ENCODE peak calls at places on chromosome 18, in four cellular contexts. O, M, E and B are unnamed samples.

GRCh38 chr18:2570772-2571199 is 519 bp downstream of the METTL4 start:
- DNase-seq in O (peak; percentile 67), M (peak; percentile 69), E (peak; percentile 58), B (peak; percentile 71)

GRCh38 chr18:34773961-34774754 is 64.1 kb downstream of the DTNA start:
- DNase-seq in O (no peak), M (peak; percentile 43), E (no peak), B (no peak)

GRCh38 chr18:25274900-25275299 is 77.1 kb downstream of the ZNF521 start:
- DNase-seq in O (no peak), M (no peak), E (no peak), B (no peak)

GRCh38 chr18:11808001-11808855 is 43.0 kb upstream of the CHMP1B start:
- DNase-seq in O (no peak), M (peak; percentile 44), E (no peak), B (no peak)

GRCh38 chr18:13220326-13220991 is 1.9 kb downstream of the LDLRAD4 start:
- DNase-seq in O (no peak), M (no peak), E (no peak), B (no peak)

GRCh38 chr18:8797206-8797605 is 91.8 kb downstream of the MTCL1 start:
- DNase-seq in O (no peak), M (no peak), E (no peak), B (no peak)

GRCh38 chr18:56748698-56749268 is 97.6 kb downstream of the WDR7 start:
- DNase-seq in O (peak; percentile 24), M (peak; percentile 4), E (no peak), B (no peak)

GRCh38 chr18:59957957-59958356 is 58.2 kb downstream of the PMAIP1 start:
- DNase-seq in O (peak; percentile 37), M (peak; percentile 39), E (no peak), B (no peak)

GRCh38 chr18:79203017-79203605 is 133.9 kb downstream of the ATP9B start:
- DNase-seq in O (no peak), M (peak; percentile 95), E (peak; percentile 36), B (peak; percentile 18)

GRCh38 chr18:33146009-33146408 is 294.5 kb downstream of the CCDC178 start:
- DNase-seq in O (no peak), M (no peak), E (no peak), B (no peak)

GRCh38 chr18:14971461-14972185 is 223.7 kb downstream of the ANKRD30B start:
- DNase-seq in O (peak; percentile 72), M (peak; percentile 56), E (no peak), B (no peak)

GRCh38 chr18:37649930-37650329 is 84.3 kb upstream of the CELF4 start:
- DNase-seq in O (no peak), M (no peak), E (no peak), B (no peak)

GRCh38 chr18:79778291-79778791 is 19.4 kb upstream of the KCNG2 start:
- DNase-seq in O (no peak), M (no peak), E (no peak), B (no peak)

GRCh38 chr18:41121116-41121826 is 833.8 kb upstream of the PIK3C3 start:
- DNase-seq in O (no peak), M (peak; percentile 80), E (no peak), B (no peak)

GRCh38 chr18:61475931-61476330 is 142.7 kb downstream of the CDH20 start:
- DNase-seq in O (no peak), M (no peak), E (no peak), B (no peak)

GRCh38 chr18:323253-323622 is 55.4 kb upstream of the THOC1 start:
- DNase-seq in O (no peak), M (no peak), E (no peak), B (no peak)

GRCh38 chr18:35971661-35972196 is 750 bp upstream of the RMP24 start:
- DNase-seq in O (peak; percentile 74), M (no peak), E (no peak), B (no peak)

GRCh38 chr18:477565-477964 is 22.9 kb downstream of the COLEC12 start:
- DNase-seq in O (no peak), M (no peak), E (no peak), B (no peak)

GRCh38 chr18:36772339-36772738 is 56.5 kb downstream of the TPGS2 start:
- DNase-seq in O (no peak), M (no peak), E (no peak), B (no peak)

GRCh38 chr18:9417081-9417841 is 58.1 kb upstream of the RALBP1 start:
- DNase-seq in O (no peak), M (peak; percentile 11), E (no peak), B (no peak)

GRCh38 chr18:808086-808485 is 4.0 kb downstream of the YES1 start:
- DNase-seq in O (no peak), M (peak; percentile 25), E (no peak), B (no peak)

GRCh38 chr18:2627821-2628276 is 27.7 kb upstream of the SMCHD1 start:
- DNase-seq in O (no peak), M (peak; percentile 79), E (no peak), B (peak; percentile 27)